ENCODE peak calls at places on chromosomes 12 and 14, in five cellular contexts. L is psoas muscle, X is natural killer cell, D is HFFc6, T is AG09309. Q is an unnamed sample.

GRCh38 chr12:97924122-97924521 is 461.5 kb downstream of the RMST start:
- DNase-seq in L (no peak), X (no peak), D (no peak), T (no peak), Q (no peak)

GRCh38 chr14:85273099-85273677 is 256.8 kb upstream of the FLRT2 start:
- DNase-seq in L (no peak), X (no peak), D (no peak), T (no peak), Q (no peak)

GRCh38 chr12:113820842-113821241 is 145.3 kb downstream of the RBM19 start:
- DNase-seq in L (no peak), X (no peak), D (no peak), T (no peak), Q (no peak)

GRCh38 chr12:4251967-4252366 is 21.6 kb upstream of the CCND2 start:
- DNase-seq in L (no peak), X (no peak), D (no peak), T (no peak), Q (no peak)

GRCh38 chr12:53078425-53079225 is 565 bp downstream of the SPRYD3 start:
- DNase-seq in L (no peak), X (no peak), D (no peak), T (no peak), Q (peak; percentile 77)

GRCh38 chr12:31117203-31118011 is 43.7 kb downstream of the DDX11 start:
- DNase-seq in L (peak; percentile 55), X (peak; percentile 38), D (no peak), T (no peak), Q (peak; percentile 43)

GRCh38 chr14:105163040-105163742 is 5.4 kb downstream of the JAG2 start:
- DNase-seq in L (no peak), X (no peak), D (no peak), T (no peak), Q (no peak)

GRCh38 chr14:35989736-35990135 is 163.6 kb downstream of the BRMS1L start:
- DNase-seq in L (no peak), X (no peak), D (no peak), T (no peak), Q (no peak)

GRCh38 chr14:101251812-101252442 is 309.4 kb upstream of the DIO3 start:
- DNase-seq in L (no peak), X (no peak), D (no peak), T (no peak), Q (no peak)

GRCh38 chr14:60838601-60839000 is 104.0 kb downstream of the MNAT1 start:
- DNase-seq in L (no peak), X (no peak), D (no peak), T (no peak), Q (no peak)

GRCh38 chr14:77485256-77485655 is 13.4 kb downstream of the ISM2 start:
- DNase-seq in L (no peak), X (no peak), D (peak; percentile 24), T (no peak), Q (no peak)

GRCh38 chr12:9786726-9787339 is 26.1 kb upstream of the CD69 start:
- DNase-seq in L (no peak), X (no peak), D (no peak), T (no peak), Q (no peak)

GRCh38 chr12:22543246-22544037 is 900 bp downstream of the C2CD5 start:
- DNase-seq in L (peak; percentile 44), X (peak; percentile 45), D (peak; percentile 19), T (no peak), Q (peak; percentile 32)

GRCh38 chr12:22656376-22656775 is 31.4 kb downstream of the ETNK1 start:
- DNase-seq in L (no peak), X (no peak), D (no peak), T (no peak), Q (no peak)

GRCh38 chr12:99386907-99387306 is 260.6 kb upstream of the GARIN6 start:
- DNase-seq in L (no peak), X (no peak), D (no peak), T (peak; percentile 24), Q (no peak)

GRCh38 chr14:104382361-104383087 is 197.0 kb upstream of the C14orf180 start:
- DNase-seq in L (no peak), X (no peak), D (no peak), T (no peak), Q (no peak)

GRCh38 chr14:98926151-98926550 is 345.8 kb downstream of the BCL11B start:
- DNase-seq in L (no peak), X (no peak), D (no peak), T (no peak), Q (peak; percentile 40)

GRCh38 chr12:126726481-126727217 is 1540.3 kb upstream of the TMEM132C start:
- DNase-seq in L (no peak), X (no peak), D (no peak), T (no peak), Q (no peak)

GRCh38 chr14:33686218-33686617 is 264.7 kb downstream of the EGLN3 start:
- DNase-seq in L (no peak), X (no peak), D (peak; percentile 88), T (no peak), Q (no peak)

GRCh38 chr14:70735043-70735442 is 74.3 kb downstream of the MAP3K9 start:
- DNase-seq in L (no peak), X (no peak), D (no peak), T (no peak), Q (no peak)

GRCh38 chr12:11797993-11798720 is 148.7 kb downstream of the ETV6 start:
- DNase-seq in L (no peak), X (no peak), D (no peak), T (no peak), Q (no peak)

GRCh38 chr12:125245601-125246345 is 180.5 kb downstream of the AACS start:
- DNase-seq in L (no peak), X (no peak), D (no peak), T (no peak), Q (no peak)

GRCh38 chr14:60094306-60094897 is 2.7 kb downstream of the PCNX4 start:
- DNase-seq in L (no peak), X (peak; percentile 20), D (peak; percentile 56), T (no peak), Q (no peak)

DNA sequence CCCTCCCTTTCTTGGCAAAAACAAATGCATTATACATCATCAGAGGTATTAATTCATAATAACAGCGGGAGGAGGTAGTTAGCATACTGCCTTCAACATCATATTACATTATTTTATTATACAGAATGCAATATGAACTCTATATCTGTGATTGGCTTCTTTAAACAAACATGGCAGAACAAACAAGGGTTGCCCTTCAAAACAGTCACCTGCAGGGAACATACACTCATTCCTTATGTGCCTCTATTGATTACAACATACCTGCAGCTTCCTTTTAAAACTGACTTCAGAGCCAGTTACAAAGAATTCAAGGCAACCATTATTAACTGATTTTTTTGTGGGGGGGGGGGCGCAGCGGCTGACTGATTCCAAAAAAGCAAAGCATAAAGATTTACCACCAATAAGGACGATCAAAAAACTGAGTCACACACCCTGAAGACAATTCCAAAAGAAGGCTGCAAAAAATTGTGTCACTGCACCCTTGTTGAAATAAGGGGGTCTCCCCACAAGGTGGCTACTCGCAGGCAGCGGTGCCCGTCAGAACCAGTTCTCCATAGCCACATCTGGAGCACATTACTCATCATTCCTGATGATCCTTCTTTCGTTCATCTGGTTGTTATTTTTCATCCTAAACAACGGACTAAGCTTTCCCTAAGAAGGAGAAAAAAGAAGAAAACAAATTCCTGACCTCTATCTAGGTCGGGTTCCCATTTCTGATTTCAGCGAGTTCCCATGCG is 51.8 kb downstream of the SMUG1 start:
- DNase-seq in L (no peak), X (no peak), D (no peak), T (peak; percentile 3), Q (no peak)
- TF ChIP-seq CTCF in L (no peak), X (no peak), D (peak; percentile 14), T (peak; percentile 29), Q (no peak)

DNA sequence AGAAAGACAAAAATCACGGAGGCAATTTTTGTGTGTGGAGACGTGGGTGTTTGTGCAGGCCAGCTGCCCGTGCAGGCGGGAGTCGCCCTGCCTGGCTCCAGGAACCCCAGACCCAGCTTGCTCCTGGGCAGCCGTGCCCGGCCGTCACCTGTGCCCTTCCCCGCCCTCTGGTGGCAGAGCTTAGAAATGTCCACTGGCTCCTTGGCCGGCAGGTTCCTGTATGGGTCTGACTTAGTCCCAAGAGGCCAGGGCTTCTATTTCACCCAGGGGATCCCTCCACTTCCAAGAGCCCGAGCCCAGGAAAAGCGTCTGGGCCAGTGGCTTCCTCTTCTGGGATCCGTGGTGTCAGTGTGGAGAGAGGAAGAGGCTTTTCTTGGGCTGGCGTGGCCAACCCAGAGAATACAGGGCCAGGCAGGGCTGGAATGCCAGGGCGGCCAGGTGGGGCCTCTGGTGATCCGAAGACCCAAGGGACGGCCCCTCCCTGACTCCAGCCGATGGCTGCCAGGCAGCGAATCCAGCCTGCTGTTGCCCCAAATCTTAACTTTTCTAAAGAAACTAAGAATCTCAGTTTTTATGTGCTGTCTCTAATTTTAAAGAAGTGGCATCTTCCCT is 120.9 kb downstream of the TMEM132C start:
- DNase-seq in L (peak; percentile 29), X (peak; percentile 33), D (no peak), T (no peak), Q (no peak)
- TF ChIP-seq CTCF in L (peak; percentile 23), X (peak; percentile 65), D (peak; percentile 52), T (peak; percentile 14), Q (no peak)

DNA sequence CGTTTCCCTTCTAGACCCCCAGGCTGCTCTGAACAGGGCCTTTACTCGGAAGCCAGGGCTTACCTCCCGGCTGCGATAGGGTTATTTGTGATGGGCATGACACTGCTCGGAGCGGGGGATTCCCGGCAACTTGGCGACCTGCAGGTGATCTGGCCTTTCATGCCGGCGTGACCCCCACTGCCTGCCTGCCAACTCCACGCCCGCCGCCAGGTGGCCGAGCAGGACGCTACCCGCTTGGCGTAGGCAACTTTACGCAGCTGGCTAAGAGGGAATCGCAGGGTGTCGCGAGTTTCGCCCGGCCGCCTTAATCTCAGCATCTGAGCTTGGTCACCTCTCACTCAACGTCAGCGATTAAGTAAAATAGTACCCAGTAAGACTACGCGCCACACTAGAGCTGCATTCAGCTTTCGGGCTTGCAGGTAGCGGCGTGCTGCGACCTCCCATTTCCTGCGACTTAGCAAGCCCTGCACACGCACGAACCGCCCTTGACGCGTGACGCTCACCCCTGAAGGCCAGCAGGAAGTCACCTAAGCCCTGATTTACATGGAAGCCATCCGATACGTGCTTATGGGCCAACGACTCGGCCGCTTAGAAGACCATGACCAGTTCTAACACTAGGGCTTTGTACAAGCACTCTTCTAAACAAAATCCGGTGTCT is 33.3 kb downstream of the WBP11 start:
- DNase-seq in L (peak; percentile 81), X (peak; percentile 89), D (peak; percentile 71), T (peak; percentile 11), Q (peak; percentile 86)
- TF ChIP-seq CTCF in L (peak; percentile 80), X (peak; percentile 84), D (peak; percentile 85), T (peak; percentile 78), Q (peak; percentile 79)

GRCh38 chr12:109833307-109834189 is at the start of gene TRPV4:
- DNase-seq in L (peak; percentile 26), X (no peak), D (no peak), T (no peak), Q (no peak)
- TF ChIP-seq CTCF in L (no peak), X (no peak), D (no peak), T (no peak), Q (no peak)